ENCODE peak calls at places on chromosome 20, in nine cellular contexts. Q is foreskin fibroblast; Z is lower lobe of right lung; C is CD4-positive, alpha-beta T cell; O is HCT116; U is activated CD8-positive, alpha-beta T cell treated with anti-CD3 and anti-CD28 coated beads for 36 hours; T is GM12864; S is fibroblast of lung; N is left lung. P is an unnamed sample.

GRCh38 chr20:22582386-22582959 is 1.9 kb downstream of the FOXA2 start:
- DNase-seq in Q (no peak), Z (no peak), C (no peak), O (no peak), U (no peak), T (no peak), S (no peak), N (no peak), P (no peak)

GRCh38 chr20:57007171-57007540 is 259.3 kb downstream of the BMP7 start:
- DNase-seq in Q (no peak), Z (no peak), C (no peak), O (no peak), U (no peak), T (no peak), S (no peak), N (no peak), P (no peak)

GRCh38 chr20:19073584-19074198 is 138.8 kb upstream of the SLC24A3 start:
- DNase-seq in Q (no peak), Z (no peak), C (no peak), O (no peak), U (no peak), T (no peak), S (no peak), N (no peak), P (no peak)

GRCh38 chr20:33021879-33022732 is 9.3 kb upstream of the BPIFB6 start:
- DNase-seq in Q (no peak), Z (no peak), C (no peak), O (no peak), U (no peak), T (no peak), S (no peak), N (no peak), P (no peak)

GRCh38 chr20:32249030-32249738 is 28.3 kb upstream of the KIF3B start:
- DNase-seq in Q (no peak), Z (no peak), C (no peak), O (no peak), U (peak), T (no peak), S (no peak), N (no peak), P (no peak)

GRCh38 chr20:16175322-16175721 is 397.9 kb downstream of the KIF16B start:
- DNase-seq in Q (no peak), Z (no peak), C (no peak), O (no peak), U (no peak), T (peak), S (no peak), N (no peak), P (no peak)

GRCh38 chr20:7656662-7657061 is 283.6 kb downstream of the HAO1 start:
- DNase-seq in Q (no peak), Z (no peak), C (no peak), O (no peak), U (no peak), T (no peak), S (no peak), N (no peak), P (no peak)

GRCh38 chr20:48582361-48582991 is 245.3 kb downstream of the PREX1 start:
- DNase-seq in Q (no peak), Z (no peak), C (no peak), O (no peak), U (no peak), T (no peak), S (no peak), N (no peak), P (no peak)

GRCh38 chr20:20334489-20334888 is 33.4 kb upstream of the INSM1 start:
- DNase-seq in Q (no peak), Z (no peak), C (no peak), O (no peak), U (no peak), T (peak), S (no peak), N (no peak), P (no peak)

GRCh38 chr20:57660510-57661199 is 40.4 kb upstream of the ZBP1 start:
- DNase-seq in Q (no peak), Z (peak), C (peak), O (no peak), U (no peak), T (no peak), S (no peak), N (peak), P (no peak)

GRCh38 chr20:64049060-64049886 is at the start of gene SOX18:
- DNase-seq in Q (no peak), Z (no peak), C (no peak), O (no peak), U (peak), T (no peak), S (peak), N (no peak), P (no peak)

GRCh38 chr20:31257364-31257763 is at the start of gene DEFB115:
- DNase-seq in Q (no peak), Z (no peak), C (no peak), O (no peak), U (no peak), T (no peak), S (no peak), N (no peak), P (no peak)

GRCh38 chr20:44222969-44223368 is 12.4 kb upstream of the OSER1 start:
- DNase-seq in Q (no peak), Z (no peak), C (no peak), O (peak), U (peak), T (no peak), S (no peak), N (no peak), P (no peak)
- TF ChIP-seq CTCF in Q (no peak), Z (no peak), C (no peak), O (peak), U (no peak), T (no peak), S (no peak), N (no peak), P (peak)

GRCh38 chr20:51800132-51800721 is 2.1 kb downstream of the SALL4 start:
- DNase-seq in Q (no peak), Z (peak), C (peak), O (peak), U (peak), T (no peak), S (peak), N (peak), P (no peak)
- TF ChIP-seq CTCF in Q (peak), Z (peak), C (peak), O (peak), U (peak), T (peak), S (peak), N (peak), P (peak)

DNA sequence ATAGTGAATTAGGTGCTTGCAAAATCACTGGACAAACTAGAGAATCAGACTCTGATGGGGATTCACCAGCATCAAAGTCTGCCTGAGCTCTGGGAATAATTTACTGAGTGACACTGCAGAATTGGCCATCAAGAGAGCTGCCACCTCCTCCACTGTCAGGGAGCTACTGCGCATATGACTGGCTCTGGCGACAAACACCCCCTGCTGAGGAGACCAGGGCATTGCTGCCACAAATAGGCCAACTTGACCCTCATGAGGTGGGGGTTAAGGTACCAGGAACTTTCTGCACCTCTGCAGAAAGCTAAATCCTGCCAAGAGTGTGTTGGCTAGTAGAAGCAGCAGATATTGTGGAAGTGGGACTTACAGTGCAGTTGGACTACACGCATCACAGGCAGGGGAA is 88.0 kb downstream of the CDS2 start:
- DNase-seq in Q (no peak), Z (no peak), C (no peak), O (no peak), U (no peak), T (no peak), S (no peak), N (no peak), P (no peak)
- TF ChIP-seq CTCF in Q (no peak), Z (no peak), C (no peak), O (no peak), U (no peak), T (peak), S (no peak), N (no peak), P (no peak)

GRCh38 chr20:17570347-17571152 is 675 bp downstream of the DSTN start:
- DNase-seq in Q (no peak), Z (peak), C (no peak), O (peak), U (peak), T (no peak), S (peak), N (peak), P (peak)
- TF ChIP-seq CTCF in Q (no peak), Z (no peak), C (no peak), O (no peak), U (no peak), T (no peak), S (no peak), N (no peak), P (peak)

GRCh38 chr20:62368629-62369507 is 1.8 kb upstream of the LAMA5 start:
- DNase-seq in Q (peak), Z (no peak), C (no peak), O (no peak), U (peak), T (no peak), S (peak), N (no peak), P (peak)
- TF ChIP-seq CTCF in Q (peak), Z (peak), C (no peak), O (peak), U (peak), T (peak), S (peak), N (peak), P (peak)

GRCh38 chr20:42678895-42679294 is 510.8 kb downstream of the PTPRT start:
- DNase-seq in Q (no peak), Z (no peak), C (no peak), O (no peak), U (no peak), T (no peak), S (no peak), N (no peak), P (no peak)
- TF ChIP-seq CTCF in Q (no peak), Z (no peak), C (no peak), O (no peak), U (no peak), T (peak), S (no peak), N (no peak), P (no peak)

GRCh38 chr20:34108616-34109174 is 3.3 kb downstream of the EIF2S2 start:
- DNase-seq in Q (no peak), Z (no peak), C (no peak), O (no peak), U (no peak), T (no peak), S (no peak), N (no peak), P (no peak)

GRCh38 chr20:34109442-34109841 is 2.6 kb downstream of the EIF2S2 start:
- DNase-seq in Q (no peak), Z (no peak), C (no peak), O (no peak), U (no peak), T (no peak), S (no peak), N (no peak), P (no peak)

GRCh38 chr20:34111057-34111711 is 859 bp downstream of the EIF2S2 start:
- DNase-seq in Q (peak), Z (no peak), C (no peak), O (no peak), U (no peak), T (no peak), S (peak), N (peak), P (peak)

GRCh38 chr20:34111712-34112599 is at the start of gene EIF2S2:
- DNase-seq in Q (peak), Z (peak), C (peak), O (peak), U (peak), T (peak), S (peak), N (peak), P (peak)

DNA sequence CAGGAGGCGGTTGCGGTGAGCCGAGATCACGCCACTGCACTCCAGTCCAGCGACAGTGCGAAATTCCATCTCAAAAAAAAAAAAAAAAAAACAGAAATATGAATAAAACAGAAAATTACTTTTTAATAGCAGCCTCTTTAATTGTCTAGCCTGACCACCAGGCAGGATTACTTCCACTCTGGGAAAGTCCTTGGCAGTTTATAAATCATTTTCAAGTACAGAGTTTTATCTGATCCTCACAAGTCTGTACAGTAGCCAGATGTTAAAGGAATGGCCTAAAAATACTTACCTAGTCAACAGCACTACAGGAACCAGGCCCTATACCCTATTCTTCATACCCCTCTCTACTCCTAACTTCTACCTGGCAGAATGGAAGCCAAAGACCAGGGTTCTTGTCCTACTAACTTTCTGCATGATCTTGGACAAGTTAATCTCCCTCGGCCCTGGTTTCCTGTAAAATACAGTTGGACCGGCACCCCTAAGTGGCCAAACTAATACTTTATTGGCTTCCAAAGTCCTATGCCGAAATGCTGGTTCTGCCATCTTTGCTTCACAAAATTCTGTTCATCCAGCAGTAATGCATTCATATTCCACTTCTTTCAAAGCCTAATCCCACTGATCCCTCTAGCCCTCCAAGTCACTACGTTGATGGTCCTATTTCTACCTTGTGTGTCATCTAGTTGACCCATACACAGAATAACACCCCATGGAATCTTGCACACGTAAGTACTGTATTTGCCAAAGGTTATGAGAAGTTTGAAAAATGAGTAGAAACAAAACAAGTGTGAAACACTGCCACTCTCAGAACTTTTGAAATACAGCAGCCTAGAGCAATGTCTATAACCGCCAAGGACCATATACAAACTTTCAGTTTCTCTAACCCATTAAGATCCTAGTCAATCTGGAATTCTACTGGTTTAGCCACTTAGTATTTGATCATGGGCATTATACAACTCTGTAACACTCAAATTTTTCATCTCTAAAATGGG is 1.7 kb downstream of the EIF2S2 start:
- DNase-seq in Q (no peak), Z (no peak), C (no peak), O (no peak), U (no peak), T (no peak), S (peak), N (no peak), P (no peak)
- TF ChIP-seq CTCF in Q (no peak), Z (no peak), C (no peak), O (no peak), U (no peak), T (peak), S (no peak), N (no peak), P (peak)

GRCh38 chr20:3003416-3003815 is 40.0 kb upstream of the GNRH2 start:
- DNase-seq in Q (no peak), Z (no peak), C (no peak), O (no peak), U (no peak), T (no peak), S (no peak), N (no peak), P (no peak)

GRCh38 chr20:2995796-2996195 is 47.6 kb upstream of the GNRH2 start:
- DNase-seq in Q (no peak), Z (no peak), C (no peak), O (no peak), U (no peak), T (no peak), S (no peak), N (no peak), P (no peak)

GRCh38 chr20:2998728-2999127 is 44.7 kb upstream of the GNRH2 start:
- DNase-seq in Q (no peak), Z (no peak), C (no peak), O (no peak), U (no peak), T (no peak), S (no peak), N (no peak), P (no peak)

DNA sequence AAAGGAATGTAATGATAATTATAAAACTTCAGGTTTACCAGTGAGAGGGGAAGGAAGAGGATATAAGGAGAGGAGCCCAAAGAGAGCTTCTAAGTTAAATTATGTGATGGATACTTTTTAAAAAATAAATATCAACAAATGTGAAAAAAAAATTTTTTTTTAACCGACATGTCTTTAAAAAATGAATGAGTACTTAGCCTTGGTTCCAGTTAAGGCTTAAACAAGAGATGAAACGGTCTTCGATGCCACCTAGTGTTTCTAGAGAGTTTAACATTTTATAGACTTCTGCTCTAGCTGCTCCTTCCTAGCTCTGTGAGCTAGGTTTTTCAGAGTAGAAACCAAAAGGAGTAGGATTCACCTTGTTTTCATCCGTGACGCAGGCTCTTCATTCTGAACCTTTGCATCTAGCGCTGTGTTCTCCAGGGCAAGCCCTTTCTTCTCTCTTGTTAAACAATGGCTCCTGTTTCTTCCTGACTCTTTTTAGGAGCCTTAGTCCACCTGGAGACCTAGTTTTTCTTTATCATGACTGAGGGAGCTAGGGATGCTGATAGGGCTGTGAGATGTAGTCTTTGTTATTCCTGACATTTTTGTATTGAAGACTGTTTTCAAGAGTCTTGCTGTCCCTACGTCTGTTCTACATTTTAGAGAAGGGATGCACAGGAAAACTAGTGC is 42.4 kb upstream of the GNRH2 start:
- DNase-seq in Q (peak), Z (no peak), C (no peak), O (peak), U (no peak), T (peak), S (peak), N (no peak), P (peak)
- TF ChIP-seq CTCF in Q (peak), Z (peak), C (peak), O (peak), U (no peak), T (peak), S (no peak), N (peak), P (peak)

GRCh38 chr20:35473684-35474083 is 18.3 kb downstream of the CEP250 start:
- DNase-seq in Q (no peak), Z (no peak), C (no peak), O (no peak), U (no peak), T (no peak), S (no peak), N (no peak), P (no peak)

GRCh38 chr20:35472209-35472608 is 16.8 kb downstream of the CEP250 start:
- DNase-seq in Q (no peak), Z (no peak), C (no peak), O (no peak), U (no peak), T (no peak), S (no peak), N (no peak), P (no peak)

GRCh38 chr20:35476288-35476687 is 20.9 kb downstream of the CEP250 start:
- DNase-seq in Q (no peak), Z (no peak), C (no peak), O (no peak), U (no peak), T (no peak), S (no peak), N (no peak), P (no peak)

GRCh38 chr20:35478804-35479472 is 23.5 kb downstream of the CEP250 start:
- DNase-seq in Q (no peak), Z (no peak), C (peak), O (no peak), U (peak), T (no peak), S (no peak), N (no peak), P (no peak)

DNA sequence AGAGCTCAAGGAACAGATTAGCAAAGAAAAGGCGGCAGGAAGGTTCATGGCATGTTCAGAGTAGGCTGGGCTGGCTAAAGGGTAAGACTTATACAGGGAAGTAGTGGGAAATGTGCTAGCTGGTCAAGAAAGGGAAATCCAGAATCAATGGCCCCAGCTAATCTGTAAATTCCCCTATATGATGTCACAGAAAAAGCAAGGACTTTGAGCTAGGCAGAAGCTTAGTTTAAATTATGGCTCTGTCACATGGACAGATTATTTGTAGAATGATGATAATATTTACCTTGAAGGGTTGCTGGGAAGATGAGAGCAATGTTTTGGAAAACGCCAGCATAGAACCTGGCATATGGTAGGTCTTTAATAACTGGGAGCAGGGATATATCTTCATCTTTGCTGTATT is 19.1 kb downstream of the CEP250 start:
- DNase-seq in Q (no peak), Z (no peak), C (no peak), O (no peak), U (no peak), T (no peak), S (no peak), N (no peak), P (no peak)
- TF ChIP-seq CTCF in Q (no peak), Z (no peak), C (no peak), O (no peak), U (no peak), T (no peak), S (no peak), N (no peak), P (no peak)